ENCODE peak calls at places on chromosomes 11 and 22, in four cellular contexts. One of them, this sample, is unnamed.

GRCh38 chr22:48530666-48531065 is 1297.0 kb downstream of the BRD1 start:
- DNase-seq in H1: no peak
- DNase-seq in HepG2: no peak
- DNase-seq in GM12878: no peak
- DNase-seq in this sample: no peak

GRCh38 chr22:19115628-19116027 is 6.6 kb downstream of the DGCR2 start:
- DNase-seq in H1: no peak
- DNase-seq in HepG2: no peak
- DNase-seq in GM12878: no peak
- DNase-seq in this sample: no peak

GRCh38 chr22:49934891-49935557 is 16.6 kb downstream of the CRELD2 start:
- DNase-seq in H1: peak; percentile 77
- DNase-seq in HepG2: no peak
- DNase-seq in GM12878: no peak
- DNase-seq in this sample: no peak

GRCh38 chr22:49369726-49370717 is 457.7 kb downstream of the BRD1 start:
- DNase-seq in H1: peak; percentile 37
- DNase-seq in HepG2: no peak
- DNase-seq in GM12878: no peak
- DNase-seq in this sample: no peak

GRCh38 chr22:24429411-24430365 is 2.3 kb downstream of the ADORA2A start:
- DNase-seq in H1: no peak
- DNase-seq in HepG2: no peak
- DNase-seq in GM12878: no peak
- DNase-seq in this sample: no peak

GRCh38 chr11:35332524-35332923 is 86.8 kb downstream of the SLC1A2 start:
- DNase-seq in H1: no peak
- DNase-seq in HepG2: no peak
- DNase-seq in GM12878: no peak
- DNase-seq in this sample: no peak

GRCh38 chr11:117059611-117060010 is 38.6 kb downstream of the SIK3 start:
- DNase-seq in H1: no peak
- DNase-seq in HepG2: no peak
- DNase-seq in GM12878: no peak
- DNase-seq in this sample: no peak

GRCh38 chr11:6719588-6719987 is 36.4 kb upstream of the MRPL17 start:
- DNase-seq in H1: no peak
- DNase-seq in HepG2: no peak
- DNase-seq in GM12878: no peak
- DNase-seq in this sample: no peak

GRCh38 chr22:49377306-49377705 is 450.4 kb downstream of the BRD1 start:
- DNase-seq in H1: no peak
- DNase-seq in HepG2: no peak
- DNase-seq in GM12878: no peak
- DNase-seq in this sample: no peak

GRCh38 chr11:86222081-86222480 is 22.5 kb upstream of the EED start:
- DNase-seq in H1: no peak
- DNase-seq in HepG2: no peak
- DNase-seq in GM12878: no peak
- DNase-seq in this sample: no peak

GRCh38 chr11:117239295-117239694 is 6.8 kb downstream of the RNF214 start:
- DNase-seq in H1: no peak
- DNase-seq in HepG2: no peak
- DNase-seq in GM12878: no peak
- DNase-seq in this sample: no peak

GRCh38 chr11:33376331-33377099 is 119.3 kb downstream of the HIPK3 start:
- DNase-seq in H1: peak; percentile 70
- DNase-seq in HepG2: no peak
- DNase-seq in GM12878: no peak
- DNase-seq in this sample: no peak

GRCh38 chr11:57763568-57763967 is 2.0 kb downstream of the CTNND1 start:
- DNase-seq in H1: no peak
- DNase-seq in HepG2: peak; percentile 50
- DNase-seq in GM12878: no peak
- DNase-seq in this sample: no peak

GRCh38 chr11:72239849-72240460 is 4.0 kb downstream of the PHOX2A start:
- DNase-seq in H1: peak; percentile 73
- DNase-seq in HepG2: no peak
- DNase-seq in GM12878: no peak
- DNase-seq in this sample: no peak

GRCh38 chr11:85171648-85172257 is 455.4 kb downstream of the DLG2 start:
- DNase-seq in H1: no peak
- DNase-seq in HepG2: no peak
- DNase-seq in GM12878: no peak
- DNase-seq in this sample: no peak

GRCh38 chr11:90476442-90477007 is 253.7 kb upstream of the CHORDC1 start:
- DNase-seq in H1: no peak
- DNase-seq in HepG2: peak; percentile 29
- DNase-seq in GM12878: peak; percentile 8
- DNase-seq in this sample: peak; percentile 22

GRCh38 chr11:12871251-12871650 is 137.9 kb upstream of the RASSF10 start:
- DNase-seq in H1: no peak
- DNase-seq in HepG2: no peak
- DNase-seq in GM12878: no peak
- DNase-seq in this sample: no peak

GRCh38 chr11:36471577-36471976 is 38.5 kb downstream of the TRAF6 start:
- DNase-seq in H1: no peak
- DNase-seq in HepG2: no peak
- DNase-seq in GM12878: no peak
- DNase-seq in this sample: no peak

GRCh38 chr22:37843746-37844089 is 416 bp downstream of the ANKRD54 start:
- DNase-seq in H1: no peak
- DNase-seq in HepG2: no peak
- DNase-seq in GM12878: no peak
- DNase-seq in this sample: no peak

GRCh38 chr11:10770626-10771254 is 19.7 kb downstream of the CTR9 start:
- DNase-seq in H1: peak; percentile 61
- DNase-seq in HepG2: peak; percentile 33
- DNase-seq in GM12878: no peak
- DNase-seq in this sample: peak; percentile 11
- H3K9ac ChIP-seq in H1: no peak overlapping the region
- H3K9ac ChIP-seq in HepG2: no peak overlapping the region
- H3K9ac ChIP-seq in GM12878: no peak overlapping the region
- H3K9ac ChIP-seq in this sample: no peak overlapping the region

GRCh38 chr11:68521962-68522626 is 61.5 kb downstream of the PPP6R3 start:
- DNase-seq in H1: no peak
- DNase-seq in HepG2: no peak
- DNase-seq in GM12878: no peak
- DNase-seq in this sample: no peak
- TF ChIP-seq SUZ12 in H1: no peak
- TF ChIP-seq SUZ12 in HepG2: no peak
- TF ChIP-seq SUZ12 in GM12878: no peak
- TF ChIP-seq SUZ12 in this sample: no peak

GRCh38 chr11:118705111-118705741 is 25.8 kb upstream of the TREH start:
- DNase-seq in H1: no peak
- DNase-seq in HepG2: no peak
- DNase-seq in GM12878: no peak
- DNase-seq in this sample: no peak
- H3K9ac ChIP-seq in H1: no peak overlapping the region
- H3K9ac ChIP-seq in HepG2: no peak overlapping the region
- H3K9ac ChIP-seq in GM12878: no peak overlapping the region
- H3K9ac ChIP-seq in this sample: no peak overlapping the region

GRCh38 chr11:123696183-123696582 is 41.8 kb upstream of the SCN3B start:
- DNase-seq in H1: no peak
- DNase-seq in HepG2: no peak
- DNase-seq in GM12878: no peak
- DNase-seq in this sample: no peak
- TF ChIP-seq SUZ12 in H1: no peak
- TF ChIP-seq SUZ12 in HepG2: no peak
- TF ChIP-seq SUZ12 in GM12878: no peak
- TF ChIP-seq SUZ12 in this sample: no peak

GRCh38 chr22:32801001-32801435 is 487 bp upstream of the TIMP3 start:
- DNase-seq in H1: no peak
- DNase-seq in HepG2: no peak
- DNase-seq in GM12878: no peak
- DNase-seq in this sample: no peak
- H3K9ac ChIP-seq in H1: no peak overlapping the region
- H3K9ac ChIP-seq in HepG2: peak overlapping the region; percentile 41
- H3K9ac ChIP-seq in GM12878: no peak overlapping the region
- H3K9ac ChIP-seq in this sample: peak overlapping the region; percentile 10

GRCh38 chr11:111792314-111792713 is 26.1 kb upstream of the PPP2R1B start:
- DNase-seq in H1: no peak
- DNase-seq in HepG2: peak; percentile 26
- DNase-seq in GM12878: no peak
- DNase-seq in this sample: no peak

GRCh38 chr11:111785076-111785475 is 18.9 kb upstream of the PPP2R1B start:
- DNase-seq in H1: no peak
- DNase-seq in HepG2: no peak
- DNase-seq in GM12878: no peak
- DNase-seq in this sample: no peak

GRCh38 chr11:111788464-111788863 is 22.3 kb upstream of the PPP2R1B start:
- DNase-seq in H1: no peak
- DNase-seq in HepG2: no peak
- DNase-seq in GM12878: no peak
- DNase-seq in this sample: no peak

GRCh38 chr11:111785886-111786412 is 19.8 kb upstream of the PPP2R1B start:
- DNase-seq in H1: no peak
- DNase-seq in HepG2: peak; percentile 76
- DNase-seq in GM12878: no peak
- DNase-seq in this sample: no peak

DNA sequence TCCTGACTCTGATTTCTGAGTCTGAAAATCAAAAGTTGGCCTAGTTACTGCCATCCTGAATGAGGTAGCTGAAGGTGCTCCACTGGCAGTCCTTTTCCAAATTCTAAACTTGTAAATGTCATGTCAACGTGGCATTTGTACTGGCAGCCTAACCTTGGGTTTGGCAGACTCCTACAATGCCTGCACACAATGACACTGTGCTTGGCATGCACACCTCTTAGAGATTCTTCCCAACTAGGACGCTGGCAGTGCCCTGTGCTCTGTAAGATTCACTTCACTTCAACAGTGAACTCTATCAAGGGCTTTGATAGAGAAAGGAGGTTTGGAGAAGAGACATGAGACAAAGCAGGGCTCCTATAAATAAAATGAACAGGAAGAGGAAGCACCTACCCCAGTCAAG is 21.9 kb upstream of the PPP2R1B start:
- DNase-seq in H1: no peak
- DNase-seq in HepG2: no peak
- DNase-seq in GM12878: no peak
- DNase-seq in this sample: no peak
- TF ChIP-seq SUZ12 in H1: no peak
- TF ChIP-seq SUZ12 in HepG2: no peak
- TF ChIP-seq SUZ12 in GM12878: no peak
- TF ChIP-seq SUZ12 in this sample: no peak

GRCh38 chr22:41334215-41334614 is 32.9 kb downstream of the ZC3H7B start:
- DNase-seq in H1: no peak
- DNase-seq in HepG2: no peak
- DNase-seq in GM12878: no peak
- DNase-seq in this sample: no peak
- H3K9ac ChIP-seq in H1: no peak overlapping the region
- H3K9ac ChIP-seq in HepG2: no peak overlapping the region
- H3K9ac ChIP-seq in GM12878: no peak overlapping the region
- H3K9ac ChIP-seq in this sample: no peak overlapping the region